ENCODE peak calls at places on chromosomes 12 and 14, in eight cellular contexts. W is upper lobe of left lung; U is endodermal cell; X is naive thymus-derived CD4-positive, alpha-beta T cell; C is GM23248; M is CD8-positive, alpha-beta T cell; L is neuronal stem cell; O is lung. N is an unnamed sample.

GRCh38 chr12:79698966-79699365 is 8.2 kb upstream of the PAWR start:
- DNase-seq in W (no peak), C (no peak), X (no peak), L (no peak), M (no peak), O (no peak), U (no peak), N (no peak)

GRCh38 chr14:105840266-105841021 is 314.1 kb downstream of the TMEM121 start:
- DNase-seq in X (no peak), C (no peak), U (peak; percentile 10), O (no peak), L (no peak), M (no peak), W (peak; percentile 71), N (no peak)

GRCh38 chr12:33223956-33224355 is 215.7 kb downstream of the SYT10 start:
- DNase-seq in L (no peak), W (no peak), O (no peak), U (no peak), M (no peak), X (no peak), C (no peak), N (no peak)

GRCh38 chr12:74514098-74514872 is 23.4 kb upstream of the ATXN7L3B start:
- DNase-seq in U (peak; percentile 43), W (peak; percentile 10), L (no peak), C (no peak), O (no peak), M (no peak), X (no peak), N (no peak)

GRCh38 chr14:31059152-31059924 is 33.2 kb upstream of the STRN3 start:
- DNase-seq in W (no peak), U (peak; percentile 84), L (no peak), M (no peak), X (no peak), O (peak; percentile 34), C (peak; percentile 85), N (peak; percentile 80)

GRCh38 chr12:18810537-18811253 is 72.8 kb downstream of the CAPZA3 start:
- DNase-seq in M (no peak), W (no peak), O (no peak), X (no peak), L (no peak), U (no peak), C (no peak), N (no peak)

GRCh38 chr12:67388331-67389163 is 119.4 kb downstream of the CAND1 start:
- DNase-seq in C (no peak), M (no peak), X (no peak), U (peak; percentile 83), W (no peak), O (no peak), L (no peak), N (no peak)

GRCh38 chr12:71194657-71195056 is 36.9 kb upstream of the TSPAN8 start:
- DNase-seq in M (no peak), X (no peak), C (no peak), U (no peak), W (no peak), L (no peak), O (no peak), N (no peak)

GRCh38 chr14:104859900-104860299 is 5.2 kb upstream of the CEP170B start:
- DNase-seq in O (no peak), X (no peak), W (no peak), L (no peak), C (no peak), M (no peak), U (no peak), N (no peak)

GRCh38 chr12:113971392-113971791 is 5.3 kb upstream of the RBM19 start:
- DNase-seq in X (no peak), O (no peak), U (no peak), C (no peak), M (no peak), W (no peak), L (no peak), N (no peak)

GRCh38 chr14:31582286-31582691 is 21.1 kb downstream of the NUBPL start:
- DNase-seq in O (no peak), U (no peak), W (no peak), L (peak; percentile 30), M (no peak), C (peak; percentile 49), X (no peak), N (no peak)

GRCh38 chr12:46107591-46107990 is 117.2 kb upstream of the SCAF11 start:
- DNase-seq in X (no peak), W (no peak), O (no peak), L (no peak), U (no peak), C (no peak), M (no peak), N (no peak)

GRCh38 chr12:46110928-46111699 is 120.7 kb upstream of the SCAF11 start:
- DNase-seq in U (no peak), W (no peak), X (no peak), O (no peak), L (no peak), C (no peak), M (no peak), N (no peak)

GRCh38 chr12:46110220-46110700 is 119.9 kb upstream of the SCAF11 start:
- DNase-seq in C (no peak), W (no peak), L (no peak), X (no peak), U (no peak), M (no peak), O (no peak), N (no peak)

GRCh38 chr12:46109343-46110219 is 119.2 kb upstream of the SCAF11 start:
- DNase-seq in L (no peak), M (no peak), C (no peak), O (no peak), U (no peak), W (no peak), X (no peak), N (no peak)

DNA sequence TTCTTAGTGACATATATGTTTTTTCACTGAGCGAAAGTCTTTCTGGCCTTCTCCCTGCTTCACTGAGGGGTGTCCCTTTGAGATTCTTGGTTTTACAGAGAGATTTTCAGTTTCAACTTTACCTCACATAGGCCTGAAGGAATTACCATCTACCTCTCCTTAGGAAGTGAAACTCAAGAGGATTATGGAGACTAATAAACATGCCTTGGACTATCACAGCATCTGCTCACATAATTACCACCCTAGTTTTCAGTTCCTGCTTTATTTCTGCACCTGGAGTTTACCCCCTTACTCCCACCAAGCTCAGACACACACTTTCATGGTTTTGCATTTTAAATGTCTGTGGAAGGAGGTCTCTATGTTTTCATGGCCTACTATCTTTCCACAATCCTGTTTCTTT is 118.3 kb upstream of the SCAF11 start:
- DNase-seq in C (no peak), U (no peak), O (no peak), X (no peak), W (no peak), M (no peak), L (no peak), N (no peak)
- H3K4me3 ChIP-seq in C (no peak overlapping the region), U (no peak overlapping the region), O (no peak overlapping the region), X (no peak overlapping the region), W (no peak overlapping the region), M (no peak overlapping the region), L (no peak overlapping the region), N (no peak overlapping the region)

GRCh38 chr14:54207476-54207875 is 189.3 kb upstream of the CDKN3 start:
- DNase-seq in U (no peak), W (no peak), C (peak; percentile 67), M (no peak), X (no peak), O (no peak), L (no peak), N (no peak)

GRCh38 chr14:54207991-54208520 is 188.8 kb upstream of the CDKN3 start:
- DNase-seq in U (no peak), W (no peak), O (no peak), L (no peak), X (no peak), M (no peak), C (no peak), N (no peak)

GRCh38 chr14:54207075-54207474 is 189.7 kb upstream of the CDKN3 start:
- DNase-seq in W (no peak), C (peak; percentile 59), O (no peak), X (no peak), U (no peak), M (no peak), L (no peak), N (peak; percentile 41)

GRCh38 chr14:54208751-54209150 is 188.1 kb upstream of the CDKN3 start:
- DNase-seq in W (no peak), L (no peak), C (no peak), X (no peak), U (no peak), M (no peak), O (no peak), N (no peak)

GRCh38 chr14:54206477-54206876 is 190.3 kb upstream of the CDKN3 start:
- DNase-seq in L (no peak), O (peak; percentile 34), W (no peak), X (no peak), M (no peak), U (no peak), C (no peak), N (no peak)
- H3K27ac ChIP-seq in L (no peak overlapping the region), O (no peak overlapping the region), W (no peak overlapping the region), X (no peak overlapping the region), M (no peak overlapping the region), U (no peak overlapping the region), C (no peak overlapping the region), N (no peak overlapping the region)

GRCh38 chr14:20644520-20644919 is 3.0 kb upstream of the OR6S1 start:
- DNase-seq in C (no peak), O (no peak), X (no peak), L (no peak), W (no peak), U (peak; percentile 45), M (no peak), N (no peak)
- H3K27me3 ChIP-seq in C (peaks cover 7% of the 10 kb centered on the region), O (no peaks in the 10 kb centered on the region), X (no peaks in the 10 kb centered on the region), L (no peaks in the 10 kb centered on the region), W (no peaks in the 10 kb centered on the region), U (no peaks in the 10 kb centered on the region), M (no peaks in the 10 kb centered on the region), N (peaks cover 2% of the 10 kb centered on the region)

DNA sequence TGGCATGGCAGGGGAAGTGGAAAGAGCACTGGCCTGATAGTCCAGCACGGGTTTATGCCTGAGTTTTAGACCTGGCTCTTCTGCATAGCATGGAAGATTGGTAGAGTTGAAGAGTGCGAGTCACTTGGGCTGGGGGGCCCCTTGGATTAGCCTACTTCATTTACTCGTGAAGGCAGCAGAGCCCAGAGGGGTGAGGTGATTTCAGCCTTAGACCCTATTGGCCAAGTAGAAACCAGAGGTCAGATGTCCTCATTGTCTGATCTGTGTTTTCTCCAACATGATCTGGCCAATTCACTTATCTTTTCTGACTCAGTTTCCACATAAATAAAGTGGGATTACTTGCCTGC is 1.9 kb downstream of the PLEKHG3 start:
- DNase-seq in O (no peak), L (no peak), W (no peak), X (no peak), M (no peak), C (no peak), U (no peak), N (no peak)
- H3K4me3 ChIP-seq in O (no peak overlapping the region), L (peak overlapping the region; percentile 74), W (peak overlapping the region; percentile 85), X (peak overlapping the region; percentile 47), M (no peak overlapping the region), C (no peak overlapping the region), U (peak overlapping the region; percentile 89), N (no peak overlapping the region)